ENCODE peak calls at places on chromosomes 5 and 9, in seven cellular contexts. One of them, this sample, is unnamed.

GRCh38 chr9:122364783-122365150 is 6.1 kb upstream of the PTGS1 start:
- DNase-seq in IMR-90: peak
- DNase-seq in heart right ventricle: no peak
- DNase-seq in foreskin keratinocyte: no peak
- DNase-seq in RWPE1: no peak
- DNase-seq in CD8-positive, alpha-beta memory T cell: no peak
- DNase-seq in fibroblast of lung: peak
- DNase-seq in this sample: no peak

GRCh38 chr9:93574900-93575705 is 1.3 kb upstream of the PHF2 start:
- DNase-seq in foreskin keratinocyte: no peak
- DNase-seq in CD8-positive, alpha-beta memory T cell: no peak
- DNase-seq in IMR-90: no peak
- DNase-seq in heart right ventricle: no peak
- DNase-seq in fibroblast of lung: no peak
- DNase-seq in RWPE1: no peak
- DNase-seq in this sample: no peak

GRCh38 chr5:61450170-61450815 is 118.2 kb downstream of the ZSWIM6 start:
- DNase-seq in fibroblast of lung: peak
- DNase-seq in heart right ventricle: no peak
- DNase-seq in RWPE1: peak
- DNase-seq in IMR-90: peak
- DNase-seq in CD8-positive, alpha-beta memory T cell: no peak
- DNase-seq in foreskin keratinocyte: peak
- DNase-seq in this sample: no peak

GRCh38 chr9:20286154-20286553 is 336.1 kb downstream of the MLLT3 start:
- DNase-seq in heart right ventricle: no peak
- DNase-seq in fibroblast of lung: no peak
- DNase-seq in IMR-90: no peak
- DNase-seq in foreskin keratinocyte: no peak
- DNase-seq in RWPE1: no peak
- DNase-seq in CD8-positive, alpha-beta memory T cell: no peak
- DNase-seq in this sample: no peak

GRCh38 chr5:1003296-1003937 is 5.2 kb upstream of the NKD2 start:
- DNase-seq in CD8-positive, alpha-beta memory T cell: no peak
- DNase-seq in fibroblast of lung: no peak
- DNase-seq in foreskin keratinocyte: peak
- DNase-seq in IMR-90: no peak
- DNase-seq in heart right ventricle: no peak
- DNase-seq in RWPE1: peak
- DNase-seq in this sample: no peak

GRCh38 chr9:110509787-110510186 is 69.8 kb downstream of the SVEP1 start:
- DNase-seq in IMR-90: no peak
- DNase-seq in heart right ventricle: no peak
- DNase-seq in fibroblast of lung: no peak
- DNase-seq in CD8-positive, alpha-beta memory T cell: no peak
- DNase-seq in foreskin keratinocyte: no peak
- DNase-seq in RWPE1: no peak
- DNase-seq in this sample: no peak

GRCh38 chr5:83512051-83512745 is 40.7 kb downstream of the VCAN start:
- DNase-seq in CD8-positive, alpha-beta memory T cell: no peak
- DNase-seq in heart right ventricle: no peak
- DNase-seq in RWPE1: no peak
- DNase-seq in fibroblast of lung: peak
- DNase-seq in foreskin keratinocyte: no peak
- DNase-seq in IMR-90: peak
- DNase-seq in this sample: no peak

GRCh38 chr9:93288341-93288740 is 104.4 kb downstream of the WNK2 start:
- DNase-seq in heart right ventricle: no peak
- DNase-seq in RWPE1: no peak
- DNase-seq in IMR-90: no peak
- DNase-seq in CD8-positive, alpha-beta memory T cell: no peak
- DNase-seq in fibroblast of lung: no peak
- DNase-seq in foreskin keratinocyte: no peak
- DNase-seq in this sample: no peak

GRCh38 chr9:73270967-73271722 is 119.5 kb downstream of the ANXA1 start:
- DNase-seq in RWPE1: peak
- DNase-seq in foreskin keratinocyte: peak
- DNase-seq in fibroblast of lung: peak
- DNase-seq in heart right ventricle: no peak
- DNase-seq in IMR-90: peak
- DNase-seq in CD8-positive, alpha-beta memory T cell: no peak
- DNase-seq in this sample: no peak

GRCh38 chr5:84524491-84524890 is 139.8 kb upstream of the EDIL3 start:
- DNase-seq in heart right ventricle: no peak
- DNase-seq in fibroblast of lung: peak
- DNase-seq in RWPE1: no peak
- DNase-seq in foreskin keratinocyte: no peak
- DNase-seq in IMR-90: peak
- DNase-seq in CD8-positive, alpha-beta memory T cell: no peak
- DNase-seq in this sample: no peak

GRCh38 chr9:19161257-19162025 is 34.1 kb upstream of the PLIN2 start:
- DNase-seq in RWPE1: peak
- DNase-seq in IMR-90: peak
- DNase-seq in fibroblast of lung: peak
- DNase-seq in heart right ventricle: no peak
- DNase-seq in foreskin keratinocyte: peak
- DNase-seq in CD8-positive, alpha-beta memory T cell: peak
- DNase-seq in this sample: no peak

GRCh38 chr9:134634667-134635230 is 6.9 kb upstream of the COL5A1 start:
- DNase-seq in CD8-positive, alpha-beta memory T cell: no peak
- DNase-seq in IMR-90: no peak
- DNase-seq in fibroblast of lung: no peak
- DNase-seq in foreskin keratinocyte: no peak
- DNase-seq in heart right ventricle: no peak
- DNase-seq in RWPE1: no peak
- DNase-seq in this sample: no peak

GRCh38 chr5:101458587-101458986 is 555.5 kb upstream of the ST8SIA4 start:
- DNase-seq in RWPE1: no peak
- DNase-seq in CD8-positive, alpha-beta memory T cell: no peak
- DNase-seq in fibroblast of lung: no peak
- DNase-seq in heart right ventricle: no peak
- DNase-seq in IMR-90: no peak
- DNase-seq in foreskin keratinocyte: no peak
- DNase-seq in this sample: no peak

GRCh38 chr9:78428640-78429039 is 131.7 kb downstream of the PSAT1 start:
- DNase-seq in CD8-positive, alpha-beta memory T cell: no peak
- DNase-seq in heart right ventricle: no peak
- DNase-seq in RWPE1: no peak
- DNase-seq in fibroblast of lung: no peak
- DNase-seq in foreskin keratinocyte: no peak
- DNase-seq in IMR-90: no peak
- DNase-seq in this sample: no peak

GRCh38 chr9:130377612-130378011 is 67.1 kb upstream of the ASS1 start:
- DNase-seq in foreskin keratinocyte: no peak
- DNase-seq in heart right ventricle: no peak
- DNase-seq in CD8-positive, alpha-beta memory T cell: no peak
- DNase-seq in fibroblast of lung: no peak
- DNase-seq in IMR-90: no peak
- DNase-seq in RWPE1: no peak
- DNase-seq in this sample: no peak

GRCh38 chr9:136437430-136437829 is 2.2 kb downstream of the INPP5E start:
- DNase-seq in foreskin keratinocyte: no peak
- DNase-seq in heart right ventricle: no peak
- DNase-seq in RWPE1: peak
- DNase-seq in IMR-90: peak
- DNase-seq in CD8-positive, alpha-beta memory T cell: no peak
- DNase-seq in fibroblast of lung: peak
- DNase-seq in this sample: no peak

DNA sequence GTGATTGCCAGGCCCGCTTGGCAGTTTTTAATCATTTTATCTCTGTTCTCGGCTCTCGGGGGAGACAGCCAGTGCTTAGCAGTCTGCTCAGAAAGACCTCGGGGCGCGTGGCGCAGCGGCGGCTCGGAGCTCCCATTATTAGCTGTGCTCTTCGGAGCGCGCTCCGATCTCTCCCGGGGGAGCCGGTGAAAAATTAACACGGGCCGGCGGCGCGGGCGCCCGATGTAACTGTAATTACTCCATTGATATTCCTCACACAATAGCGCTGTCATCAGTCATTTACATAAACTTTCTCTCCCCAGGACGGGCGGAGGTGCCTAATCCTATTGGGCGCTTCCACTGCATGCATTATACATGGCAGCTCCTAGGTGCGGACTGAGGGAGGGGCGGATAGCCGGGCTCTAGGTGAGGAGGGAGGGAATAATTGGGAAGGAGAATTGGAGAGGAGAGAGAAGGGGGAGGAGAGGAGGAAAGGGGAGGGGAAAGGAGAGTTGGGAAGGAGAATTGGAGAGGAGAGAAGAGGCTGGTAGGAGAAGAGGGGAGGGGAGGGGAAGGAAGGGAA is 24.9 kb downstream of the LMX1B start:
- DNase-seq in foreskin keratinocyte: no peak
- DNase-seq in heart right ventricle: no peak
- DNase-seq in IMR-90: no peak
- DNase-seq in RWPE1: no peak
- DNase-seq in CD8-positive, alpha-beta memory T cell: no peak
- DNase-seq in fibroblast of lung: no peak
- DNase-seq in this sample: no peak
- H3K27ac ChIP-seq in foreskin keratinocyte: no peak
- H3K27ac ChIP-seq in heart right ventricle: no peak
- H3K27ac ChIP-seq in IMR-90: no peak
- H3K27ac ChIP-seq in RWPE1: no peak
- H3K27ac ChIP-seq in CD8-positive, alpha-beta memory T cell: no peak
- H3K27ac ChIP-seq in fibroblast of lung: no peak
- H3K27ac ChIP-seq in this sample: no peak

DNA sequence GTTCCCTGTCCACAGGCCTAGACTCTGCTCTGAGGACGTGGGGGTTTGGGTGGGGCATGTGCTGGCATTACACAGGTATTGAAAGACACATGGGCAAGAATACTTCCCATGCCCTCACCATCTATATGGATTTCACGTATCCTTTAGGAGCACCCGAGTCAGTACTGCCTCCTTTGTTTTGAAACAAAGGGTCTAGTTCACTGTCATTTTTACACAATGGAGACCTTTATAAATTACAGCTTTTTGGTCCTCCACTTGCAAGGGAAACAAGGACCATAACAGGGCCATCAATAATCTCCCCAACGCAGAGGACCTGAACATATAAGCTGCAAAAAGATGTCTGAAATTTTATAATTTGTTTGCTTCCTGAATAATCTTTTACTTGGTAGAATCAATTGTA is 24.9 kb upstream of the CRHBP start:
- DNase-seq in IMR-90: no peak
- DNase-seq in heart right ventricle: no peak
- DNase-seq in CD8-positive, alpha-beta memory T cell: no peak
- DNase-seq in fibroblast of lung: no peak
- DNase-seq in RWPE1: no peak
- DNase-seq in foreskin keratinocyte: no peak
- DNase-seq in this sample: peak
- H3K27ac ChIP-seq in IMR-90: no peak
- H3K27ac ChIP-seq in heart right ventricle: no peak
- H3K27ac ChIP-seq in CD8-positive, alpha-beta memory T cell: no peak
- H3K27ac ChIP-seq in fibroblast of lung: no peak
- H3K27ac ChIP-seq in RWPE1: no peak
- H3K27ac ChIP-seq in foreskin keratinocyte: no peak
- H3K27ac ChIP-seq in this sample: peak

GRCh38 chr5:135160036-135160675 is 126.1 kb upstream of the PITX1 start:
- DNase-seq in foreskin keratinocyte: no peak
- DNase-seq in IMR-90: no peak
- DNase-seq in RWPE1: no peak
- DNase-seq in CD8-positive, alpha-beta memory T cell: no peak
- DNase-seq in fibroblast of lung: no peak
- DNase-seq in heart right ventricle: no peak
- DNase-seq in this sample: no peak

GRCh38 chr5:135167634-135168033 is 133.6 kb upstream of the PITX1 start:
- DNase-seq in IMR-90: no peak
- DNase-seq in foreskin keratinocyte: no peak
- DNase-seq in CD8-positive, alpha-beta memory T cell: no peak
- DNase-seq in heart right ventricle: no peak
- DNase-seq in RWPE1: no peak
- DNase-seq in fibroblast of lung: no peak
- DNase-seq in this sample: no peak

GRCh38 chr5:135162661-135163265 is 128.7 kb upstream of the PITX1 start:
- DNase-seq in foreskin keratinocyte: no peak
- DNase-seq in heart right ventricle: no peak
- DNase-seq in CD8-positive, alpha-beta memory T cell: no peak
- DNase-seq in fibroblast of lung: no peak
- DNase-seq in IMR-90: peak
- DNase-seq in RWPE1: no peak
- DNase-seq in this sample: no peak

GRCh38 chr5:135163391-135163790 is 129.4 kb upstream of the PITX1 start:
- DNase-seq in IMR-90: no peak
- DNase-seq in heart right ventricle: no peak
- DNase-seq in CD8-positive, alpha-beta memory T cell: no peak
- DNase-seq in RWPE1: no peak
- DNase-seq in fibroblast of lung: no peak
- DNase-seq in foreskin keratinocyte: no peak
- DNase-seq in this sample: no peak

DNA sequence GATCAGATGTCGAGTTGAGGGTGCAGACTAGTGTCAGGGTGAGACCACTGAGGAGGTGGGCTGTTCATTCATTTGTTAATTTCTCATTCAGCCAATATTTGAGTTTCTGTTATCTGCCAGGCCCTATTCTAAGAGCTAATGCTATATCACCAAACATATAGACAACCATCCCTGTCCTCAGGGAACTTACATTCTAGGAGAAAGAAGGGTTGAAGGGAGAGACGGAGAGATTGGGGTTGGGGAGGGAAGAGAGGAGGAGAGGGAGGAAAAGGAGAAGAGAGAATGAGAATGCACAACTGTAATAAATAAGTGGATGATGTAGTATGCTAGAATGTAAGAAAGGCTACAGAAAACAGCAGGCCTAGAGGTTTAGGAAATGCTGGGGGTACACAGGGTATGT is 129.9 kb upstream of the PITX1 start:
- DNase-seq in fibroblast of lung: no peak
- DNase-seq in foreskin keratinocyte: no peak
- DNase-seq in heart right ventricle: no peak
- DNase-seq in IMR-90: no peak
- DNase-seq in CD8-positive, alpha-beta memory T cell: no peak
- DNase-seq in RWPE1: no peak
- DNase-seq in this sample: no peak
- H3K27ac ChIP-seq in fibroblast of lung: no peak
- H3K27ac ChIP-seq in foreskin keratinocyte: no peak
- H3K27ac ChIP-seq in heart right ventricle: no peak
- H3K27ac ChIP-seq in IMR-90: no peak
- H3K27ac ChIP-seq in CD8-positive, alpha-beta memory T cell: no peak
- H3K27ac ChIP-seq in RWPE1: no peak
- H3K27ac ChIP-seq in this sample: no peak

GRCh38 chr5:173777149-173777548 is 111.0 kb upstream of the CPEB4 start:
- DNase-seq in IMR-90: no peak
- DNase-seq in CD8-positive, alpha-beta memory T cell: no peak
- DNase-seq in heart right ventricle: no peak
- DNase-seq in RWPE1: no peak
- DNase-seq in fibroblast of lung: no peak
- DNase-seq in foreskin keratinocyte: no peak
- DNase-seq in this sample: no peak

GRCh38 chr5:173778152-173778782 is 109.9 kb upstream of the CPEB4 start:
- DNase-seq in RWPE1: no peak
- DNase-seq in IMR-90: no peak
- DNase-seq in CD8-positive, alpha-beta memory T cell: no peak
- DNase-seq in fibroblast of lung: no peak
- DNase-seq in heart right ventricle: no peak
- DNase-seq in foreskin keratinocyte: no peak
- DNase-seq in this sample: no peak

GRCh38 chr5:173778784-173779304 is 109.3 kb upstream of the CPEB4 start:
- DNase-seq in foreskin keratinocyte: no peak
- DNase-seq in RWPE1: no peak
- DNase-seq in fibroblast of lung: peak
- DNase-seq in heart right ventricle: no peak
- DNase-seq in IMR-90: peak
- DNase-seq in CD8-positive, alpha-beta memory T cell: no peak
- DNase-seq in this sample: no peak

GRCh38 chr5:173775692-173776135 is 112.4 kb upstream of the CPEB4 start:
- DNase-seq in foreskin keratinocyte: no peak
- DNase-seq in IMR-90: no peak
- DNase-seq in fibroblast of lung: no peak
- DNase-seq in heart right ventricle: no peak
- DNase-seq in CD8-positive, alpha-beta memory T cell: no peak
- DNase-seq in RWPE1: no peak
- DNase-seq in this sample: no peak

GRCh38 chr5:173777669-173778068 is 110.5 kb upstream of the CPEB4 start:
- DNase-seq in heart right ventricle: no peak
- DNase-seq in foreskin keratinocyte: no peak
- DNase-seq in fibroblast of lung: no peak
- DNase-seq in CD8-positive, alpha-beta memory T cell: no peak
- DNase-seq in RWPE1: no peak
- DNase-seq in IMR-90: no peak
- DNase-seq in this sample: no peak
- H3K27ac ChIP-seq in heart right ventricle: no peak
- H3K27ac ChIP-seq in foreskin keratinocyte: no peak
- H3K27ac ChIP-seq in fibroblast of lung: no peak
- H3K27ac ChIP-seq in CD8-positive, alpha-beta memory T cell: no peak
- H3K27ac ChIP-seq in RWPE1: no peak
- H3K27ac ChIP-seq in IMR-90: no peak
- H3K27ac ChIP-seq in this sample: no peak

This sample was measured in substantia nigra.